ENCODE peak calls at places on chromosomes 3 and 15, in nine cellular contexts. One of them, this sample, is unnamed.

GRCh38 chr3:194570184-194570583 is 63.0 kb downstream of the TMEM44 start:
- DNase-seq in K562: no peak
- DNase-seq in SK-N-SH: no peak
- DNase-seq in HepG2: no peak
- DNase-seq in ovary: no peak
- DNase-seq in A549: no peak
- DNase-seq in tibial nerve: no peak
- DNase-seq in stomach: no peak
- DNase-seq in transverse colon: no peak
- DNase-seq in this sample: no peak

GRCh38 chr3:64120876-64121275 is 97.6 kb upstream of the PSMD6 start:
- DNase-seq in K562: no peak
- DNase-seq in SK-N-SH: no peak
- DNase-seq in A549: no peak
- DNase-seq in HepG2: no peak
- DNase-seq in ovary: no peak
- DNase-seq in tibial nerve: no peak
- DNase-seq in stomach: no peak
- DNase-seq in transverse colon: no peak
- DNase-seq in this sample: no peak

GRCh38 chr15:100099976-100100375 is 241.8 kb downstream of the ADAMTS17 start:
- DNase-seq in K562: no peak
- DNase-seq in transverse colon: no peak
- DNase-seq in HepG2: no peak
- DNase-seq in A549: no peak
- DNase-seq in ovary: no peak
- DNase-seq in tibial nerve: no peak
- DNase-seq in stomach: no peak
- DNase-seq in SK-N-SH: no peak
- DNase-seq in this sample: peak

GRCh38 chr3:184676927-184677326 is 34.9 kb downstream of the MAGEF1 start:
- DNase-seq in tibial nerve: no peak
- DNase-seq in stomach: no peak
- DNase-seq in HepG2: no peak
- DNase-seq in transverse colon: no peak
- DNase-seq in A549: no peak
- DNase-seq in ovary: no peak
- DNase-seq in K562: no peak
- DNase-seq in SK-N-SH: no peak
- DNase-seq in this sample: no peak

GRCh38 chr3:158368271-158368670 is 202.7 kb upstream of the MLF1 start:
- DNase-seq in K562: no peak
- DNase-seq in stomach: no peak
- DNase-seq in transverse colon: no peak
- DNase-seq in HepG2: peak
- DNase-seq in ovary: no peak
- DNase-seq in tibial nerve: no peak
- DNase-seq in A549: no peak
- DNase-seq in SK-N-SH: peak
- DNase-seq in this sample: no peak

GRCh38 chr15:40877691-40878090 is 3.7 kb upstream of the RHOV start:
- DNase-seq in HepG2: no peak
- DNase-seq in tibial nerve: no peak
- DNase-seq in ovary: no peak
- DNase-seq in A549: no peak
- DNase-seq in stomach: no peak
- DNase-seq in K562: no peak
- DNase-seq in SK-N-SH: no peak
- DNase-seq in transverse colon: no peak
- DNase-seq in this sample: no peak

GRCh38 chr15:85473455-85473854 is 93.1 kb downstream of the AKAP13 start:
- DNase-seq in A549: no peak
- DNase-seq in tibial nerve: no peak
- DNase-seq in HepG2: no peak
- DNase-seq in transverse colon: no peak
- DNase-seq in K562: no peak
- DNase-seq in ovary: no peak
- DNase-seq in stomach: no peak
- DNase-seq in SK-N-SH: no peak
- DNase-seq in this sample: no peak

GRCh38 chr15:67937153-67937761 is 97.4 kb upstream of the RNU6-1 start:
- DNase-seq in ovary: no peak
- DNase-seq in transverse colon: no peak
- DNase-seq in A549: no peak
- DNase-seq in HepG2: no peak
- DNase-seq in stomach: no peak
- DNase-seq in tibial nerve: no peak
- DNase-seq in SK-N-SH: no peak
- DNase-seq in K562: no peak
- DNase-seq in this sample: no peak

GRCh38 chr15:99239545-99240198 is 9.7 kb downstream of the TTC23 start:
- DNase-seq in stomach: no peak
- DNase-seq in transverse colon: no peak
- DNase-seq in SK-N-SH: no peak
- DNase-seq in HepG2: no peak
- DNase-seq in ovary: no peak
- DNase-seq in tibial nerve: no peak
- DNase-seq in A549: no peak
- DNase-seq in K562: no peak
- DNase-seq in this sample: no peak

GRCh38 chr15:74530771-74531143 is 10.3 kb upstream of the ARID3B start:
- DNase-seq in SK-N-SH: no peak
- DNase-seq in transverse colon: no peak
- DNase-seq in stomach: no peak
- DNase-seq in HepG2: no peak
- DNase-seq in A549: no peak
- DNase-seq in K562: no peak
- DNase-seq in tibial nerve: no peak
- DNase-seq in ovary: no peak
- DNase-seq in this sample: no peak

GRCh38 chr15:77419050-77419835 is 661 bp downstream of the PEAK1 start:
- DNase-seq in transverse colon: peak
- DNase-seq in K562: peak
- DNase-seq in HepG2: no peak
- DNase-seq in ovary: peak
- DNase-seq in stomach: peak
- DNase-seq in A549: peak
- DNase-seq in tibial nerve: peak
- DNase-seq in SK-N-SH: peak
- DNase-seq in this sample: peak

GRCh38 chr3:59426851-59427565 is 377.2 kb upstream of the CFAP20DC start:
- DNase-seq in K562: no peak
- DNase-seq in A549: no peak
- DNase-seq in ovary: no peak
- DNase-seq in HepG2: no peak
- DNase-seq in transverse colon: no peak
- DNase-seq in SK-N-SH: no peak
- DNase-seq in tibial nerve: no peak
- DNase-seq in stomach: no peak
- DNase-seq in this sample: no peak

GRCh38 chr3:161072076-161072697 is 33.0 kb downstream of the B3GALNT1 start:
- DNase-seq in HepG2: no peak
- DNase-seq in transverse colon: no peak
- DNase-seq in tibial nerve: no peak
- DNase-seq in stomach: no peak
- DNase-seq in K562: no peak
- DNase-seq in A549: no peak
- DNase-seq in SK-N-SH: no peak
- DNase-seq in ovary: no peak
- DNase-seq in this sample: no peak

GRCh38 chr3:64509216-64509615 is 178.6 kb downstream of the ADAMTS9 start:
- DNase-seq in stomach: no peak
- DNase-seq in HepG2: no peak
- DNase-seq in K562: no peak
- DNase-seq in SK-N-SH: no peak
- DNase-seq in A549: no peak
- DNase-seq in transverse colon: no peak
- DNase-seq in ovary: no peak
- DNase-seq in tibial nerve: no peak
- DNase-seq in this sample: no peak

DNA sequence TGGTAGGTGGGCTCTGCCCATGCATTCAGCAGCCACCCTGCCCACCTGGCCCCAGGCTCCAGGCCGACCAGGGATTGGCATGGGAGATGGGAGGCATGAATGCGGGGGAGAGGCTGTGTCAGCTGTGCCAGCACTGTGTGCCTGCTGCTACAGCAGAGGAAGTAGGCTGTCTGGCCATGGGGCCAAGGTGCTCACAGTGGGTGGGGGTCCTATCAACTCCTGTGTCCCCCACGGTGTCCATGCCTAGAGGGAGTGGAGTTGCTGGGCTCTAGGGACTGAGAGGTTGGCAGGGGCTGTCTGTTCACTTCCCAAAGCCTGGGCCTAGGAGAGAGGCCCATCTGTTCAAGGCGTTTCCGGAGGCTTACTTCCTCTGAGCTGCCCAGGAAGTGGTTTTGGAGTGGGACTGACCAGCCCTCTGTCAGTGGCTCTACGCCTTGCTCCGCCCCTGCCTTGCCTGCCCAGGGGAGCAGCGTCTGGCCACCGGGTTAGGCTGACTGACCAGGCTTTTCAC is 5.8 kb downstream of the PRKCD start:
- DNase-seq in A549: no peak
- DNase-seq in SK-N-SH: no peak
- DNase-seq in ovary: peak
- DNase-seq in tibial nerve: peak
- DNase-seq in transverse colon: peak
- DNase-seq in HepG2: no peak
- DNase-seq in K562: peak
- DNase-seq in stomach: peak
- DNase-seq in this sample: peak
- H3K4me3 ChIP-seq in A549: no peak
- H3K4me3 ChIP-seq in SK-N-SH: no peak
- H3K4me3 ChIP-seq in ovary: no peak
- H3K4me3 ChIP-seq in tibial nerve: no peak
- H3K4me3 ChIP-seq in transverse colon: no peak
- H3K4me3 ChIP-seq in HepG2: no peak
- H3K4me3 ChIP-seq in K562: no peak
- H3K4me3 ChIP-seq in stomach: no peak
- H3K4me3 ChIP-seq in this sample: no peak

DNA sequence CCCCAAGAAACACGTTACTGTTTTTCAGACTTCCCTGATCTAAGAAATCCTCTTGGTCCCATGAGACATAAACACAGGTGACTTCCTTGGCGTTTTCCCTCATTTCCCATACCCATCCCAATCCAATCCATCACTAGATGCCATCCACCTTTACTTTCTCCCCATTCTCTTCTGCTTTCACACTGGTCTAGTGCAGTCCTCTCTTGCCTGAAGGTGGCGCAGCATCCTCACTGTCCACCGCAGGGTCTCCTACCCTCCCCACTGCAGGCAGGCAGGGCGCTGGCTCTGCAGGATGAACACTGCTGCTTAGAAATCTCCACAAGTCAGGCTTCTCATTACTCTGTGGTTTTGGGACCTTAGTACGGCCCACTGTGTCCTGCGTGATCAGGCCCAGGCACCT is 58.2 kb downstream of the RAB7A start:
- DNase-seq in HepG2: peak
- DNase-seq in transverse colon: no peak
- DNase-seq in K562: peak
- DNase-seq in tibial nerve: no peak
- DNase-seq in A549: peak
- DNase-seq in SK-N-SH: peak
- DNase-seq in stomach: no peak
- DNase-seq in ovary: no peak
- DNase-seq in this sample: no peak
- TF ChIP-seq CTCF in HepG2: peak
- TF ChIP-seq CTCF in transverse colon: peak
- TF ChIP-seq CTCF in K562: peak
- TF ChIP-seq CTCF in tibial nerve: peak
- TF ChIP-seq CTCF in A549: no peak
- TF ChIP-seq CTCF in SK-N-SH: peak
- TF ChIP-seq CTCF in stomach: no peak
- TF ChIP-seq CTCF in ovary: no peak
- TF ChIP-seq CTCF in this sample: no peak

GRCh38 chr15:60010467-60011257 is 6.6 kb downstream of the FOXB1 start:
- DNase-seq in A549: no peak
- DNase-seq in ovary: no peak
- DNase-seq in SK-N-SH: no peak
- DNase-seq in HepG2: no peak
- DNase-seq in tibial nerve: no peak
- DNase-seq in K562: no peak
- DNase-seq in stomach: no peak
- DNase-seq in transverse colon: no peak
- DNase-seq in this sample: no peak

GRCh38 chr15:60006808-60007346 is 2.8 kb downstream of the FOXB1 start:
- DNase-seq in stomach: no peak
- DNase-seq in SK-N-SH: no peak
- DNase-seq in transverse colon: no peak
- DNase-seq in tibial nerve: no peak
- DNase-seq in HepG2: no peak
- DNase-seq in K562: no peak
- DNase-seq in ovary: no peak
- DNase-seq in A549: no peak
- DNase-seq in this sample: no peak

GRCh38 chr15:60009581-60010379 is 5.7 kb downstream of the FOXB1 start:
- DNase-seq in K562: no peak
- DNase-seq in ovary: no peak
- DNase-seq in SK-N-SH: no peak
- DNase-seq in stomach: no peak
- DNase-seq in transverse colon: no peak
- DNase-seq in tibial nerve: no peak
- DNase-seq in A549: no peak
- DNase-seq in HepG2: no peak
- DNase-seq in this sample: no peak

GRCh38 chr15:60006203-60006782 is 2.2 kb downstream of the FOXB1 start:
- DNase-seq in transverse colon: peak
- DNase-seq in HepG2: no peak
- DNase-seq in stomach: no peak
- DNase-seq in K562: peak
- DNase-seq in tibial nerve: no peak
- DNase-seq in SK-N-SH: peak
- DNase-seq in A549: no peak
- DNase-seq in ovary: no peak
- DNase-seq in this sample: no peak

DNA sequence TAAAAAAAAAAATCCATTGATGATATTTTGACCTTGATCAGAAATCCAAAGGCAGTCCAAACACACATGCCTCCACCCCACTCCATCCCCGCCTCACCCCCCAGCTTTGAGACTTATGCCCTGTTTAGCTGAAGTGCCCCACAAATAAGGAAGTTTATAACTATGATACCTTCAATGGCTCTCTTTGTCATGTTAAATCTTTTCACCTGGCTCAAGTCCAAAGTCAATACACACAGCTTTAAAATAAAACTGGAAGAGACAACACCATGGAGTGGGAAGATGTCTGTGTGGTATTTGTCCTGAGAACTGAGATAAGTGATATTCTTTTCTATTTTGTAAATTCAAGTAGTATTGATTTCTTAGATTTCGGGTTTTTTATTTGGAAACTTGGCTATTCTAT is 5.0 kb downstream of the FOXB1 start:
- DNase-seq in A549: no peak
- DNase-seq in ovary: no peak
- DNase-seq in HepG2: no peak
- DNase-seq in K562: no peak
- DNase-seq in transverse colon: no peak
- DNase-seq in tibial nerve: no peak
- DNase-seq in SK-N-SH: no peak
- DNase-seq in stomach: no peak
- DNase-seq in this sample: no peak
- TF ChIP-seq EP300 in A549: no peak
- TF ChIP-seq EP300 in ovary: no peak
- TF ChIP-seq EP300 in HepG2: no peak
- TF ChIP-seq EP300 in K562: no peak
- TF ChIP-seq EP300 in transverse colon: no peak
- TF ChIP-seq EP300 in tibial nerve: no peak
- TF ChIP-seq EP300 in SK-N-SH: no peak
- TF ChIP-seq EP300 in stomach: no peak
- TF ChIP-seq EP300 in this sample: no peak

GRCh38 chr3:48738926-48739616 is 22.1 kb upstream of the IP6K2 start:
- DNase-seq in ovary: no peak
- DNase-seq in K562: no peak
- DNase-seq in A549: no peak
- DNase-seq in SK-N-SH: peak
- DNase-seq in stomach: no peak
- DNase-seq in HepG2: no peak
- DNase-seq in transverse colon: peak
- DNase-seq in tibial nerve: no peak
- DNase-seq in this sample: peak
- H3K4me3 ChIP-seq in ovary: no peak
- H3K4me3 ChIP-seq in K562: no peak
- H3K4me3 ChIP-seq in A549: no peak
- H3K4me3 ChIP-seq in SK-N-SH: no peak
- H3K4me3 ChIP-seq in stomach: no peak
- H3K4me3 ChIP-seq in HepG2: peak
- H3K4me3 ChIP-seq in transverse colon: no peak
- H3K4me3 ChIP-seq in tibial nerve: no peak
- H3K4me3 ChIP-seq in this sample: no peak

This sample was measured in sigmoid colon.